ENCODE peak calls at places on chromosomes 2 and 18, in nine cellular contexts. U is SK-N-SH; Y is left lung; D is colonic mucosa; X is foreskin keratinocyte; M is cardiac muscle cell; C is CD8-positive, alpha-beta T cell; V is astrocyte; Z is neural progenitor cell. G is an unnamed sample. For H3K4me1, the result is how much of the 10 kb centered on the place peaks cover.

GRCh38 chr18:75854808-75855207 is 427.3 kb upstream of the SMIM21 start:
- DNase-seq in U (no peak), Y (no peak), D (no peak), X (no peak), C (no peak), Z (no peak), V (no peak), M (no peak), G (no peak)

GRCh38 chr2:215612770-215613169 is 176.9 kb upstream of the FN1 start:
- DNase-seq in M (peak), U (no peak), D (no peak), Y (no peak), Z (no peak), C (no peak), X (peak), V (peak), G (no peak)

GRCh38 chr2:28164280-28164801 is 228.3 kb upstream of the FOSL2 start:
- DNase-seq in Y (no peak), V (no peak), C (no peak), D (no peak), Z (no peak), X (no peak), U (peak), M (peak), G (peak)

GRCh38 chr2:196804381-196804780 is 4.8 kb downstream of the C2orf66 start:
- DNase-seq in C (no peak), M (no peak), Y (no peak), V (no peak), Z (no peak), U (no peak), D (no peak), X (no peak), G (no peak)

GRCh38 chr2:3200420-3200939 is 177.1 kb downstream of the EIPR1 start:
- DNase-seq in Y (no peak), X (no peak), M (no peak), U (no peak), D (no peak), Z (no peak), C (no peak), V (peak), G (peak)

GRCh38 chr2:47561906-47562305 is 158.9 kb downstream of the MSH2 start:
- DNase-seq in C (no peak), Y (no peak), Z (no peak), M (no peak), D (no peak), X (no peak), V (no peak), U (no peak), G (no peak)

GRCh38 chr2:104850322-104851184 is 3.4 kb upstream of the POU3F3 start:
- DNase-seq in U (no peak), Y (no peak), C (no peak), D (no peak), M (no peak), Z (peak), V (no peak), X (no peak), G (no peak)

GRCh38 chr18:54280206-54280550 is 10.9 kb downstream of the POLI start:
- DNase-seq in D (no peak), V (no peak), U (no peak), X (no peak), Y (no peak), C (no peak), Z (peak), M (no peak), G (peak)

GRCh38 chr18:48609820-48610815 is 71.3 kb downstream of the CTIF start:
- DNase-seq in M (no peak), Z (no peak), U (no peak), Y (no peak), V (no peak), C (no peak), X (no peak), D (no peak), G (no peak)

GRCh38 chr18:77062518-77063003 is 70.0 kb downstream of the MBP start:
- DNase-seq in V (peak), D (no peak), M (peak), Y (no peak), Z (no peak), U (no peak), X (no peak), C (peak), G (no peak)

GRCh38 chr2:43075906-43076585 is 150.4 kb downstream of the ZFP36L2 start:
- DNase-seq in X (no peak), U (no peak), Z (no peak), M (peak), Y (no peak), D (no peak), V (peak), C (no peak), G (peak)

GRCh38 chr2:38818565-38818964 is 40.6 kb downstream of the GEMIN6 start:
- DNase-seq in C (no peak), U (no peak), M (no peak), D (no peak), Z (no peak), Y (no peak), X (no peak), V (no peak), G (no peak)

GRCh38 chr2:158716921-158717320 is 78.2 kb upstream of the DAPL1 start:
- DNase-seq in V (no peak), M (no peak), U (no peak), X (no peak), D (no peak), C (no peak), Y (no peak), Z (peak), G (no peak)

GRCh38 chr18:50819727-50820378 is at the start of gene MRO:
- DNase-seq in Z (peak), Y (peak), C (peak), U (peak), X (peak), D (peak), V (peak), M (peak), G (peak)

GRCh38 chr18:35982404-35983114 is 10.1 kb downstream of the RMP24 start:
- DNase-seq in C (no peak), Y (no peak), X (peak), D (no peak), M (peak), U (no peak), Z (no peak), V (peak), G (peak)

GRCh38 chr2:219314804-219315468 is 5.7 kb upstream of the PTPRN start:
- DNase-seq in Y (no peak), D (no peak), V (peak), X (peak), U (no peak), M (no peak), C (no peak), Z (no peak), G (no peak)

GRCh38 chr2:72915907-72916742 is 1.2 kb upstream of the EMX1 start:
- DNase-seq in D (peak), V (no peak), Y (no peak), C (no peak), U (peak), M (peak), Z (peak), X (peak), G (peak)

GRCh38 chr2:240988146-240988545 is 10.3 kb upstream of the SNED1 start:
- DNase-seq in D (no peak), M (no peak), V (no peak), Y (peak), C (no peak), X (peak), U (no peak), Z (no peak), G (no peak)

GRCh38 chr18:79796016-79796415 is 1.7 kb upstream of the KCNG2 start:
- DNase-seq in X (no peak), Y (peak), Z (no peak), V (no peak), U (no peak), D (no peak), C (no peak), M (peak), G (no peak)

GRCh38 chr2:47460766-47461165 is 57.8 kb downstream of the MSH2 start:
- DNase-seq in C (no peak), Z (no peak), M (peak), X (no peak), Y (no peak), U (no peak), V (peak), D (no peak), G (peak)

GRCh38 chr2:69510204-69510603 is 73.0 kb upstream of the NFU1 start:
- DNase-seq in M (no peak), C (no peak), X (no peak), Y (no peak), U (no peak), V (no peak), D (no peak), Z (no peak), G (no peak)

GRCh38 chr2:1162768-1163584 is 212.3 kb downstream of the SNTG2 start:
- DNase-seq in X (no peak), U (no peak), Y (no peak), C (peak), D (no peak), Z (no peak), V (no peak), M (no peak), G (peak)

GRCh38 chr2:212863185-212863588 is 288.2 kb downstream of the IKZF2 start:
- DNase-seq in X (peak), Y (no peak), V (no peak), M (peak), C (no peak), U (peak), Z (peak), D (peak), G (peak)

GRCh38 chr2:151056870-151057269 is 204.8 kb downstream of the RBM43 start:
- DNase-seq in Y (no peak), V (no peak), C (no peak), X (peak), M (peak), U (no peak), Z (no peak), D (no peak), G (no peak)

GRCh38 chr2:199692489-199692888 is 158.5 kb downstream of the FTCDNL1 start:
- DNase-seq in X (no peak), C (no peak), U (peak), D (peak), M (no peak), Y (no peak), V (no peak), Z (no peak), G (peak)

GRCh38 chr2:10560626-10561025 is 112.5 kb upstream of the ODC1 start:
- DNase-seq in Z (no peak), D (no peak), X (no peak), U (no peak), C (no peak), M (no peak), V (no peak), Y (no peak), G (no peak)

GRCh38 chr2:64913357-64913869 is 75.8 kb upstream of the SLC1A4 start:
- DNase-seq in C (no peak), D (peak), U (peak), V (no peak), M (no peak), Z (peak), X (no peak), Y (no peak), G (no peak)

GRCh38 chr18:12867724-12868123 is 16.3 kb downstream of the PTPN2 start:
- DNase-seq in C (no peak), D (no peak), Y (no peak), U (no peak), X (no peak), Z (no peak), M (no peak), V (no peak), G (no peak)

GRCh38 chr18:50114448-50114847 is 80.5 kb downstream of the MYO5B start:
- DNase-seq in X (no peak), U (no peak), Y (no peak), Z (no peak), C (no peak), V (no peak), D (no peak), M (no peak), G (no peak)

GRCh38 chr2:11833601-11834000 is 87.2 kb downstream of the LPIN1 start:
- DNase-seq in D (no peak), Y (no peak), C (no peak), Z (no peak), M (peak), X (no peak), V (peak), U (no peak), G (peak)

GRCh38 chr18:39746201-39746600 is 2180.6 kb upstream of the CELF4 start:
- DNase-seq in M (no peak), Y (no peak), U (no peak), Z (no peak), D (no peak), V (no peak), X (no peak), C (no peak), G (no peak)

GRCh38 chr2:218393750-218394290 is 5.8 kb upstream of the CTDSP1 start:
- DNase-seq in Y (peak), Z (no peak), D (peak), C (no peak), V (no peak), U (peak), M (no peak), X (no peak), G (no peak)

GRCh38 chr2:157470321-157470720 is 26.4 kb upstream of the CYTIP start:
- DNase-seq in M (no peak), C (no peak), V (no peak), Y (no peak), D (no peak), X (no peak), Z (no peak), U (no peak), G (no peak)

GRCh38 chr18:12741351-12741750 is 38.5 kb downstream of the PSMG2 start:
- DNase-seq in D (no peak), Y (no peak), Z (no peak), X (peak), V (peak), C (no peak), M (peak), U (peak), G (no peak)

GRCh38 chr2:186664644-186665043 is 29.2 kb upstream of the FAM171B start:
- DNase-seq in D (no peak), Z (no peak), M (no peak), X (no peak), C (no peak), U (peak), V (no peak), Y (no peak), G (peak)

GRCh38 chr2:159711562-159712193 is 628 bp upstream of the MARCHF7 start:
- DNase-seq in M (no peak), D (no peak), U (no peak), Y (no peak), Z (no peak), V (peak), C (no peak), X (no peak), G (no peak)

GRCh38 chr2:83860320-83860719 is 598.8 kb downstream of the SUCLG1 start:
- DNase-seq in Z (no peak), D (no peak), U (no peak), V (no peak), M (no peak), C (no peak), X (no peak), Y (no peak), G (no peak)

GRCh38 chr2:8148260-8148880 is 533.5 kb upstream of the ID2 start:
- DNase-seq in M (peak), V (peak), X (peak), U (no peak), Y (no peak), C (no peak), Z (no peak), D (peak), G (no peak)

DNA sequence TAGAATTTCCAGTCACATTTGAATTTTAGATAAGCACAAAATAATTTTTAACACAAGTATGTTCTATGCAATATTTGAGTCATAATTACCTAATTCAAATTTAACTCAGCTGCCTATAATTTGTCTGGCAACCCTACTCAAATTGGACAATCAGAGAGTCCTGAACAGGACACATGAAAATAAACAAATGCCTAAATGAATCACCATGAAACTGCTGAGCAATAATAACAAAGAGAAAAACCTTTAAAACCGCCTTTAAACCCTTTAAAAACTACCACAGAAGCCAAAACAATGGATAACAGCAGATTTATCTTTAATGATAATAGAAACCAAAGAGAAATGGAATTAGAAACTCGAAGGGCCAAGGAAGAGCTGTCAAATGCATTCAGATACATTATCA is 39.5 kb downstream of the ARL4C start:
- DNase-seq in Y (no peak), X (no peak), D (no peak), V (peak), Z (no peak), C (no peak), M (no peak), U (no peak), G (no peak)
- H3K4me1 ChIP-seq in Y (under half), X (under half), D (under half), V (under half), Z (under half), C (half or more), M (under half), U (under half), G (under half)

GRCh38 chr2:106789185-106789584 is 96.8 kb downstream of the ST6GAL2 start:
- DNase-seq in C (no peak), D (no peak), V (no peak), U (no peak), M (no peak), Y (no peak), X (no peak), Z (no peak), G (peak)
- TF ChIP-seq CTCF in C (no peak), D (no peak), V (no peak), U (no peak), M (no peak), Y (no peak), X (no peak), Z (no peak), G (no peak)

GRCh38 chr2:96304606-96305005 is 740 bp downstream of the SNRNP200 start:
- DNase-seq in C (no peak), D (no peak), V (no peak), M (no peak), Z (no peak), U (peak), X (no peak), Y (no peak), G (no peak)
- H3K4me1 ChIP-seq in C (under half), D (under half), V (under half), M (under half), Z (under half), U (under half), X (under half), Y (under half), G (under half)

GRCh38 chr2:113226462-113226861 is 52.3 kb downstream of the PAX8 start:
- DNase-seq in Y (no peak), U (no peak), D (no peak), X (no peak), Z (no peak), C (no peak), V (no peak), M (no peak), G (no peak)

GRCh38 chr2:113228351-113228750 is 50.4 kb downstream of the PAX8 start:
- DNase-seq in U (no peak), Y (no peak), Z (no peak), V (no peak), C (no peak), M (no peak), X (no peak), D (no peak), G (no peak)

GRCh38 chr2:113225505-113226259 is 51.9 kb downstream of the PSD4 start:
- DNase-seq in X (no peak), V (peak), D (no peak), M (no peak), C (no peak), Z (peak), Y (no peak), U (peak), G (peak)

GRCh38 chr2:113227698-113228097 is 51.0 kb downstream of the PAX8 start:
- DNase-seq in X (no peak), V (no peak), Z (no peak), C (no peak), M (no peak), Y (no peak), D (no peak), U (no peak), G (no peak)

GRCh38 chr2:113227290-113227689 is 51.4 kb downstream of the PAX8 start:
- DNase-seq in X (no peak), D (no peak), C (no peak), Z (no peak), U (no peak), Y (no peak), V (no peak), M (no peak), G (no peak)
- TF ChIP-seq CTCF in X (no peak), D (no peak), C (no peak), Z (no peak), U (no peak), Y (no peak), V (no peak), M (no peak), G (no peak)

GRCh38 chr18:59864446-59864764 is 35.4 kb upstream of the PMAIP1 start:
- DNase-seq in U (no peak), D (no peak), Y (no peak), V (no peak), M (no peak), C (no peak), Z (no peak), X (peak), G (no peak)
- H3K4me1 ChIP-seq in U (under half), D (under half), Y (under half), V (under half), M (under half), C (under half), Z (under half), X (under half), G (under half)

GRCh38 chr2:98882971-98883779 is 52.9 kb downstream of the CRACDL start:
- DNase-seq in U (no peak), V (no peak), C (no peak), X (no peak), D (no peak), Y (no peak), Z (no peak), M (no peak), G (no peak)

GRCh38 chr2:98881153-98881650 is 54.8 kb downstream of the CRACDL start:
- DNase-seq in Y (no peak), V (no peak), D (no peak), C (no peak), Z (no peak), U (no peak), X (peak), M (no peak), G (no peak)

GRCh38 chr2:98883780-98884211 is 52.2 kb downstream of the CRACDL start:
- DNase-seq in V (peak), C (no peak), X (no peak), D (no peak), M (no peak), U (no peak), Y (no peak), Z (no peak), G (no peak)

GRCh38 chr2:98882368-98882767 is 53.7 kb downstream of the CRACDL start:
- DNase-seq in D (no peak), X (no peak), Y (no peak), V (no peak), C (no peak), Z (no peak), M (no peak), U (no peak), G (no peak)

DNA sequence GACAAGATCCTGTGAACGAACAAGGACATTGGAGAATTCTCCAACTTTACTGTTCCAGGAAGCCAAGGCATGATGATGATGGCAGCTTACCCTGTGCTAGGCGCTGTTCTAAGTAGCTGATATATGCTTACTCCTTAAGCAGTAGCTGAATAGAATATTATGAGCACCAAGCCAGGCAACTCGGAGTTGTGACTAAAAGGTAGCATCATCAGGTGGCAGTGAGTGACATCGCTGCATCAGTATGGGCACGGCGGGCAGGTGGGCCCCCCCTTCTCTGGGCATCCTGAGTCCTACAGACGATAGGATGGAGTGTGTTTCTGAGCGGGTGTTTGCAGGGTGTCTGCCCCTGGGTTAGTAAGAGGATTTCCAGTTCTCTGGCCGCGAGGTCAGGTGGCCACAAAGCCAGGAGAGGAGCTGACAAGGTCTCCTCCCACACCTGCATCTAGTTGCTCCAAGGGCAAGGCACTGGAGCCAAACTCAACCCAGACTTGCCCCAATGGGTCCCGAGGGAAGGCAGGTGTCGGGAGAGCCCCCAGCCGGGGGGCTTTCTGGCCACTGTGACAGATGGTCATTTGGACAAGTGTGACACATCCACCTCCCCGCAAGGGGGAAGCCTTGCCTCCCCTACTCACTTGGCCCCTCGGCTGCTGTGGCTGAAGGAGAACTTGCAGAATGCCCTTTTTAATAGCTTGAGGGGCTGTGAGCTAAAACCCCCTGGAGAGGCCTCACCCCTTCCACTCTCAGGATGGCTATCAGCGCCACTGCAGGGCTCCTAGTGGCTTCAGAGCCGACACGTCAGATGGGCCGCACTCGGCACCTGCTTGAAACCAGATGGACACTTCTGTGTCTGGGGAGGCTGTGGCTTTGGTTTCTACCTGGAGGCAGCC is 55.5 kb downstream of the CRACDL start:
- DNase-seq in Y (no peak), U (no peak), Z (no peak), D (no peak), C (no peak), M (no peak), X (no peak), V (no peak), G (no peak)
- TF ChIP-seq CTCF in Y (no peak), U (peak), Z (no peak), D (no peak), C (no peak), M (no peak), X (no peak), V (no peak), G (no peak)